ENCODE peak calls at places on chromosomes 1 and 21, in four cellular contexts. O is activated CD4-positive, alpha-beta T cell treated with anti-CD3 and anti-CD28 coated beads for 24 hours; L is thoracic aorta; Q is H4. P is an unnamed sample.

GRCh38 chr1:82706741-82707140 is 906.0 kb downstream of the ADGRL2 start:
- DNase-seq in O (no peak), L (no peak), Q (no peak), P (no peak)

GRCh38 chr1:183753464-183753891 is 51.4 kb upstream of the RGL1 start:
- DNase-seq in O (no peak), L (no peak), Q (no peak), P (no peak)

GRCh38 chr1:214551436-214552173 is at the start of gene PTPN14:
- DNase-seq in O (no peak), L (peak), Q (peak), P (no peak)

GRCh38 chr1:32242341-32242851 is 4.6 kb upstream of the FAM167B start:
- DNase-seq in O (no peak), L (no peak), Q (no peak), P (no peak)

GRCh38 chr1:204445860-204446412 is 34.3 kb upstream of the PPP1R15B start:
- DNase-seq in O (peak), L (no peak), Q (peak), P (peak)

GRCh38 chr1:156815307-156815826 is 1.3 kb downstream of the SH2D2A start:
- DNase-seq in O (no peak), L (peak), Q (peak), P (peak)

GRCh38 chr1:161119379-161120061 is 1.6 kb downstream of the NIT1 start:
- DNase-seq in O (peak), L (no peak), Q (peak), P (peak)

GRCh38 chr1:220748091-220748934 is at the start of gene MTARC2:
- DNase-seq in O (no peak), L (peak), Q (no peak), P (no peak)

GRCh38 chr1:33152685-33153432 is 29.0 kb downstream of the TRIM62 start:
- DNase-seq in O (no peak), L (peak), Q (peak), P (no peak)

GRCh38 chr1:166999500-166999899 is 10.4 kb downstream of the MAEL start:
- DNase-seq in O (no peak), L (no peak), Q (no peak), P (no peak)

GRCh38 chr1:110067429-110067956 is 3.0 kb downstream of the ALX3 start:
- DNase-seq in O (no peak), L (no peak), Q (no peak), P (no peak)

GRCh38 chr21:45508607-45509565 is 33.4 kb downstream of the SLC19A1 start:
- DNase-seq in O (no peak), L (no peak), Q (no peak), P (no peak)

GRCh38 chr1:53835491-53835890 is 2.6 kb downstream of the NDC1 start:
- DNase-seq in O (no peak), L (no peak), Q (no peak), P (no peak)

GRCh38 chr21:39932335-39932734 is 65.1 kb downstream of the PCP4 start:
- DNase-seq in O (no peak), L (no peak), Q (no peak), P (no peak)

GRCh38 chr1:202708456-202709275 is 1.6 kb downstream of the SYT2 start:
- DNase-seq in O (no peak), L (no peak), Q (no peak), P (peak)

GRCh38 chr1:41487729-41488598 is 3.5 kb upstream of the EDN2 start:
- DNase-seq in O (no peak), L (no peak), Q (no peak), P (no peak)

GRCh38 chr1:17272066-17272465 is 23.2 kb downstream of the PADI3 start:
- DNase-seq in O (no peak), L (no peak), Q (no peak), P (no peak)

GRCh38 chr1:9071554-9072235 is 2.3 kb upstream of the SLC2A5 start:
- DNase-seq in O (no peak), L (no peak), Q (no peak), P (no peak)

GRCh38 chr1:164771568-164772350 is 212.8 kb downstream of the PBX1 start:
- DNase-seq in O (no peak), L (no peak), Q (peak), P (no peak)

GRCh38 chr1:184838374-184838995 is 83.8 kb upstream of the EDEM3 start:
- DNase-seq in O (no peak), L (peak), Q (peak), P (no peak)

GRCh38 chr1:25247024-25247828 is at the start of gene RSRP1:
- DNase-seq in O (peak), L (peak), Q (peak), P (peak)

GRCh38 chr1:67862685-67863084 is 29.4 kb upstream of the GNG12 start:
- DNase-seq in O (no peak), L (no peak), Q (no peak), P (no peak)

GRCh38 chr1:109883248-109883955 is 27.2 kb upstream of the CSF1 start:
- DNase-seq in O (no peak), L (no peak), Q (no peak), P (no peak)

GRCh38 chr21:45074818-45075605 is 632 bp downstream of the ADARB1 start:
- DNase-seq in O (no peak), L (no peak), Q (no peak), P (peak)

GRCh38 chr1:94648225-94649007 is 106.9 kb upstream of the F3 start:
- DNase-seq in O (no peak), L (peak), Q (peak), P (no peak)

GRCh38 chr1:47578026-47578861 is 140.4 kb downstream of the FOXD2 start:
- DNase-seq in O (no peak), L (no peak), Q (no peak), P (peak)

GRCh38 chr21:38289697-38290096 is 32.9 kb downstream of the KCNJ15 start:
- DNase-seq in O (no peak), L (no peak), Q (peak), P (no peak)

GRCh38 chr21:41953831-41954653 is at the start of gene C2CD2:
- DNase-seq in O (no peak), L (no peak), Q (peak), P (peak)

GRCh38 chr1:42013881-42014470 is 95.3 kb upstream of the HIVEP3 start:
- DNase-seq in O (no peak), L (no peak), Q (no peak), P (no peak)

GRCh38 chr1:175887981-175888428 is 144.6 kb upstream of the TNR start:
- DNase-seq in O (peak), L (no peak), Q (peak), P (no peak)

GRCh38 chr1:6415979-6416656 is 3.6 kb downstream of the HES2 start:
- DNase-seq in O (no peak), L (no peak), Q (no peak), P (no peak)

GRCh38 chr21:32391755-32392154 is 1.1 kb downstream of the URB1 start:
- DNase-seq in O (no peak), L (no peak), Q (no peak), P (no peak)

P was measured in activated effector memory CD4-positive, alpha-beta T cell treated with anti-CD3 and anti-CD28 coated beads, Interleukin-2, amount 50 U/mL, for 16 hours.